ENCODE peak calls at places on chromosome 6, in six cellular contexts. C is IMR-90, J is stomach, F is lower leg skin, U is adrenal gland, G is prostate gland. X is an unnamed sample.

GRCh38 chr6:166627875-166628849 is 1.1 kb upstream of the RPS6KA2 start:
- DNase-seq in C (peak; percentile 55), J (peak; percentile 76), F (peak; percentile 94), U (peak; percentile 80), G (peak; percentile 48), X (peak; percentile 92)

GRCh38 chr6:108020438-108021116 is 54.0 kb downstream of the OSTM1 start:
- DNase-seq in C (no peak), J (no peak), F (no peak), U (no peak), G (no peak), X (no peak)

GRCh38 chr6:130322673-130323268 is 43.0 kb upstream of the TMEM200A start:
- DNase-seq in C (peak; percentile 82), J (peak; percentile 47), F (no peak), U (peak; percentile 37), G (peak; percentile 20), X (no peak)

GRCh38 chr6:701696-702479 is 8.9 kb upstream of the EXOC2 start:
- DNase-seq in C (no peak), J (no peak), F (no peak), U (no peak), G (no peak), X (no peak)

GRCh38 chr6:16205377-16206144 is 32.8 kb upstream of the GMPR start:
- DNase-seq in C (peak; percentile 91), J (no peak), F (no peak), U (no peak), G (no peak), X (no peak)

GRCh38 chr6:31826793-31827285 is 699 bp upstream of the HSPA1B start:
- DNase-seq in C (no peak), J (peak; percentile 91), F (peak; percentile 98), U (peak; percentile 86), G (peak; percentile 94), X (peak; percentile 89)

GRCh38 chr6:37556884-37557644 is 57.4 kb upstream of the CCDC167 start:
- DNase-seq in C (no peak), J (no peak), F (no peak), U (no peak), G (no peak), X (no peak)

GRCh38 chr6:82646231-82646615 is 282.6 kb downstream of the TPBG start:
- DNase-seq in C (no peak), J (no peak), F (no peak), U (no peak), G (no peak), X (no peak)

GRCh38 chr6:36998723-36999466 is 6.6 kb upstream of the FGD2 start:
- DNase-seq in C (no peak), J (no peak), F (no peak), U (no peak), G (no peak), X (no peak)

GRCh38 chr6:125444234-125444949 is 142.6 kb upstream of the HDDC2 start:
- DNase-seq in C (no peak), J (no peak), F (no peak), U (peak; percentile 43), G (no peak), X (peak; percentile 74)

DNA sequence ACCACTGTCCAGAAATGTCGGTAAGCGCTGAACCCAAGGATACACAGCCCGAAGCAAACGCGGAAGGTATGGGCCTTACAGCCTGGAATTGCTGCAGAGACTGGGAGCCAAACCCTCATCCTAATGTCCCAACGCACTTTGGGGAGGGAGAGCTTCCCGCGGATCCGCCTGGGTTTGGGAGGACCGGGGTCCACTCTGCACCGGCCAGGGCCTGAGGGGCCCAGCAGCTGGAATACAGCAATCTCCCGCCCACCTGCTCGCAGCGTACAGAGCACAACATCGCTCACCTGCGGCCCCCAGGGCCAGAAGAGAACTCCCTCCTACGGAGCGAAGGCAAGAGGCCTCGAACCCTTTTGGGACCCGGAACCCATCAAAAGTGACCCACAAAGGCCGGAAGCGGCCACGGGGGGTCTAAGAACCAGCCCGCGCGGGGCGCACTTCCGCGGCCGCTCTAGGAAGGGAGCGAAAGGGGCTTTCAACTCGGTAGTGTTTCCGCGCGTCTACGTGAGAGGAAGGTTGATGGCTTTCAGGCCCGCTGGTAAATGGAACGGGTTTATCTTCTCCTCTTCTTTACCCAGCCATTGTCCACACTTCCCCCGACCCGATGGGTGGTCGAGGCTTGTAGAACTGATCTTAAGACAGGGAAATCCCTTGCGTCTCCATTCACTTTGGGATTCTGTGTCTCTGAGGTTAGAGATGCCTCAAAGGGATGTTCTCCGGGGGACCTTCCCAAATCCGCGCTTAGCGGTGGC is at the start of gene ZSCAN12:
- DNase-seq in C (peak; percentile 89), J (peak; percentile 78), F (peak; percentile 95), U (peak; percentile 81), G (peak; percentile 50), X (peak; percentile 82)
- TF ChIP-seq POLR2A in C (peak; percentile 76), J (no peak), F (no peak), U (peak; percentile 45), G (no peak), X (no peak)

GRCh38 chr6:80517525-80517924 is 411.1 kb downstream of the BCKDHB start:
- DNase-seq in C (no peak), J (no peak), F (no peak), U (no peak), G (no peak), X (no peak)
- TF ChIP-seq CTCF in C (no peak), J (no peak), F (no peak), U (no peak), G (no peak), X (no peak)

GRCh38 chr6:56875961-56876360 is 78.9 kb upstream of the BEND6 start:
- DNase-seq in C (peak; percentile 26), J (no peak), F (no peak), U (no peak), G (no peak), X (no peak)
- TF ChIP-seq POLR2A in C (no peak), J (no peak), F (no peak), U (no peak), G (no peak), X (no peak)

GRCh38 chr6:30612687-30613248 is 4.3 kb downstream of the PPP1R10 start:
- DNase-seq in C (peak; percentile 58), J (no peak), F (no peak), U (no peak), G (no peak), X (no peak)

GRCh38 chr6:30611150-30611855 is 5.7 kb downstream of the PPP1R10 start:
- DNase-seq in C (no peak), J (no peak), F (no peak), U (no peak), G (no peak), X (no peak)

GRCh38 chr6:30611856-30612194 is 5.2 kb downstream of the PPP1R10 start:
- DNase-seq in C (no peak), J (no peak), F (no peak), U (no peak), G (no peak), X (no peak)

GRCh38 chr6:30613251-30614043 is 3.6 kb downstream of the PPP1R10 start:
- DNase-seq in C (peak; percentile 52), J (no peak), F (no peak), U (no peak), G (no peak), X (no peak)

DNA sequence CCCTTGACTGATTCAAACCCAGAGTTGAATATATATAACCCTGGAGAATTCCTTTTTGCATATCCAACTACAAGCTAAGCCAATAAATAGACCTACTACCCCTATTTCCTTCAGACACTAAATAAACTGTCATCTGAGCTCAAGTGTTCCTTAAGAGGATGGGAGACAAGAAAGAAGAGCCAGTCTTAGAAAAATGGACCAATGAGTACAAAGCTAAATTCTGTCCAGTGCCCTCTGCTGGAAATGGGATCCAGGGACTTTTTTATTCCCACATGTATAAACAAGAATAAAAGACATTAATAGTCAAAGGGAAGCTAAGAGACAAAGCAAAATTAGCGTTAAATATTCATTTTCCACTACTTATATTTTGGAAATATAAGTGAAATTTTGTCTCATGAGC is 4.8 kb downstream of the PPP1R10 start:
- DNase-seq in C (peak; percentile 57), J (no peak), F (no peak), U (no peak), G (no peak), X (no peak)
- TF ChIP-seq CTCF in C (peak; percentile 45), J (no peak), F (no peak), U (peak; percentile 23), G (peak; percentile 22), X (no peak)

GRCh38 chr6:163415620-163416379 is 1.3 kb downstream of the QKI start:
- DNase-seq in C (peak; percentile 52), J (peak; percentile 52), F (peak; percentile 89), U (peak; percentile 67), G (peak; percentile 49), X (peak; percentile 51)

GRCh38 chr6:163413345-163414116 is 987 bp upstream of the QKI start:
- DNase-seq in C (peak; percentile 90), J (peak; percentile 85), F (peak; percentile 96), U (peak; percentile 87), G (peak; percentile 84), X (peak; percentile 91)

GRCh38 chr6:163415176-163415619 is 680 bp downstream of the QKI start:
- DNase-seq in C (no peak), J (no peak), F (peak; percentile 84), U (no peak), G (no peak), X (peak; percentile 41)

GRCh38 chr6:163414117-163414366 is 476 bp upstream of the QKI start:
- DNase-seq in C (no peak), J (no peak), F (no peak), U (no peak), G (no peak), X (no peak)

DNA sequence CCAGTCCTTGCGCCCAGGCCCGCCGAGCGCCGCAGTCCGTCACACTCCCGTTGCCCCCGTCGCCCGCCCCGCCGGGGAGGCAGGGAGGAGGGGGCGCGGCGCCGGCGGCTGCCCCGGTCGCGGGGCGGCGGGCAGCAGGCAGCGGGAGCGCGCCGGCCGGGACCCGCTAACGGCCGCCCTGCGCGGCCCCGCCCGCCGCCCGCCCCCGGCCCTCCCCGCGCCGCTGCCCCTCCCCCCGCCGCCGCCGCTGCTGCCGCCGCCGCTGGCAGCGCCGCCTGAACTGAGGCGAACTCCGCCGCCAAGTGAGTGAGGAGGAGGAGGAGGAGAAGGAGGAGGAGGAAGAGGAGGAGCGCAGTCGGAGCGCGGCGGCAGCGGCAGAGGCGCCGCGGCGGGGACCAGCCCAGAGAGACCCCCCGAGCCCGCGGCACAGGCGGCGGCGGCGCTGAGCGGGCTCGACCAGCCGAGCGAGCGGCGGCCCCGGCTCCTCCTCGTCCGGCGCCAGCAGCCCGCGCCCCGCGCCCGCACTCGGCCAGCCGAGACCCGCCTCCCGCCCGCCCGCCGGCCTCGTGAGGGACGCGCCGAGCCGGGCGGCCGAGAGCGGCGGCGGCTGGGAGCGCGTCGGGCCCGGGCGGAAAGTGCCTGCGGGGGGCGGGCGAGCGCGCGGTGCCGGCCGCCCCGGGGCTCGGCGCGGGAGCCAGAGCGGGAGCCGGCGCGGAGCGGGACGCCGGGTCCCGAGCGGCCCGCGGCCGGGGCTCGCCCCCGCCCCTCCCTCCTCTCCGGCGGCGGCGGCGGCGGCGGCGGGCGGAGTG is at the start of gene QKI:
- DNase-seq in C (peak; percentile 67), J (peak; percentile 84), F (peak; percentile 96), U (peak; percentile 91), G (peak; percentile 84), X (peak; percentile 92)
- TF ChIP-seq POLR2A in C (no peak), J (no peak), F (peak; percentile 28), U (peak; percentile 95), G (peak; percentile 85), X (peak; percentile 74)

X was measured in heart left ventricle.